ENCODE peak calls at places on chromosomes 1 and 21, in nine cellular contexts. T is stimulated activated CD4-positive, alpha-beta T cell treated with anti-CD3 and anti-CD28 coated beads, TNF-alpha, amount 100 ng/mL, for 24 hours; Q is germinal center; U is amniotic epithelial cell; N is SJSA1; W is NCI-H345; E is progenitor cell of endocrine pancreas; V is T-helper 9 cell; H is fibroblast of lung. Y is an unnamed sample.

GRCh38 chr1:212937034-212937433 is 13.3 kb upstream of the VASH2 start:
- DNase-seq in T (no peak), Q (no peak), U (no peak), N (no peak), W (no peak), E (no peak), V (no peak), H (no peak), Y (no peak)

GRCh38 chr1:230232352-230232751 is 165.3 kb downstream of the GALNT2 start:
- DNase-seq in T (no peak), Q (no peak), U (no peak), N (no peak), W (no peak), E (no peak), V (no peak), H (peak), Y (no peak)

GRCh38 chr1:48692235-48692634 is 84.5 kb downstream of the BEND5 start:
- DNase-seq in T (no peak), Q (no peak), U (no peak), N (no peak), W (no peak), E (no peak), V (no peak), H (no peak), Y (no peak)

GRCh38 chr1:8076171-8076570 is 50.1 kb upstream of the ERRFI1 start:
- DNase-seq in T (no peak), Q (no peak), U (no peak), N (no peak), W (no peak), E (no peak), V (no peak), H (no peak), Y (no peak)

GRCh38 chr1:175221548-175222175 is 29.1 kb upstream of the KIAA0040 start:
- DNase-seq in T (no peak), Q (no peak), U (no peak), N (no peak), W (no peak), E (no peak), V (no peak), H (peak), Y (no peak)

GRCh38 chr1:218996362-218996761 is 177.3 kb upstream of the LYPLAL1 start:
- DNase-seq in T (no peak), Q (no peak), U (peak), N (no peak), W (no peak), E (no peak), V (no peak), H (peak), Y (no peak)

GRCh38 chr1:90370696-90371095 is 346.4 kb downstream of the BARHL2 start:
- DNase-seq in T (no peak), Q (no peak), U (no peak), N (peak), W (no peak), E (no peak), V (no peak), H (no peak), Y (no peak)

GRCh38 chr1:47439151-47440051 is 1.6 kb downstream of the FOXD2 start:
- DNase-seq in T (no peak), Q (no peak), U (no peak), N (peak), W (no peak), E (no peak), V (no peak), H (no peak), Y (peak)

GRCh38 chr1:48123647-48124046 is 98.9 kb upstream of the SLC5A9 start:
- DNase-seq in T (no peak), Q (no peak), U (no peak), N (no peak), W (no peak), E (no peak), V (no peak), H (no peak), Y (no peak)

GRCh38 chr1:1132928-1133750 is 17.2 kb upstream of the C1orf159 start:
- DNase-seq in T (no peak), Q (no peak), U (peak), N (no peak), W (no peak), E (no peak), V (no peak), H (peak), Y (no peak)

GRCh38 chr1:234969630-234970370 is 158.8 kb downstream of the TOMM20 start:
- DNase-seq in T (no peak), Q (no peak), U (no peak), N (no peak), W (peak), E (peak), V (no peak), H (peak), Y (peak)

GRCh38 chr1:8880068-8880676 is 1.7 kb upstream of the ENO1 start:
- DNase-seq in T (no peak), Q (no peak), U (peak), N (peak), W (peak), E (no peak), V (no peak), H (peak), Y (peak)

GRCh38 chr1:245310605-245311531 is 156.1 kb downstream of the KIF26B start:
- DNase-seq in T (peak), Q (no peak), U (peak), N (no peak), W (peak), E (no peak), V (no peak), H (no peak), Y (peak)

GRCh38 chr1:2950926-2951305 is 70.4 kb upstream of the ACTRT2 start:
- DNase-seq in T (no peak), Q (no peak), U (no peak), N (no peak), W (no peak), E (no peak), V (no peak), H (no peak), Y (no peak)

GRCh38 chr1:91135799-91136198 is 114.0 kb upstream of the ZNF644 start:
- DNase-seq in T (no peak), Q (no peak), U (no peak), N (no peak), W (no peak), E (no peak), V (no peak), H (no peak), Y (no peak)

GRCh38 chr21:31354122-31354521 is 10.1 kb upstream of the TIAM1 start:
- DNase-seq in T (no peak), Q (no peak), U (no peak), N (no peak), W (no peak), E (no peak), V (no peak), H (no peak), Y (no peak)

GRCh38 chr21:17368748-17369363 is 144.0 kb upstream of the CXADR start:
- DNase-seq in T (no peak), Q (no peak), U (no peak), N (no peak), W (no peak), E (no peak), V (no peak), H (no peak), Y (no peak)

GRCh38 chr1:46691997-46692790 is 20.5 kb downstream of the TEX38 start:
- DNase-seq in T (no peak), Q (no peak), U (peak), N (no peak), W (no peak), E (no peak), V (no peak), H (peak), Y (no peak)

GRCh38 chr1:248858891-248859889 is at the start of gene ZNF692:
- DNase-seq in T (peak), Q (peak), U (peak), N (peak), W (peak), E (peak), V (peak), H (peak), Y (peak)

GRCh38 chr1:78047131-78047530 is 1.4 kb downstream of the GIPC2 start:
- DNase-seq in T (no peak), Q (no peak), U (no peak), N (no peak), W (no peak), E (no peak), V (no peak), H (no peak), Y (no peak)

GRCh38 chr1:205227584-205228006 is at the start of gene TMCC2:
- DNase-seq in T (peak), Q (peak), U (peak), N (peak), W (peak), E (peak), V (peak), H (peak), Y (peak)

GRCh38 chr1:117606608-117607261 is 887 bp downstream of the TENT5C start:
- DNase-seq in T (peak), Q (peak), U (no peak), N (no peak), W (peak), E (peak), V (peak), H (peak), Y (peak)

GRCh38 chr1:115969509-115969908 is 6.8 kb upstream of the SLC22A15 start:
- DNase-seq in T (no peak), Q (peak), U (peak), N (no peak), W (no peak), E (peak), V (no peak), H (no peak), Y (no peak)

GRCh38 chr1:207579436-207579799 is 65.5 kb upstream of the CR1L start:
- DNase-seq in T (no peak), Q (peak), U (peak), N (peak), W (peak), E (peak), V (no peak), H (peak), Y (peak)

GRCh38 chr1:40141878-40142535 is 19.2 kb upstream of the RLF start:
- DNase-seq in T (no peak), Q (no peak), U (peak), N (peak), W (no peak), E (no peak), V (no peak), H (no peak), Y (no peak)

GRCh38 chr1:48246727-48247126 is 24.2 kb downstream of the SLC5A9 start:
- DNase-seq in T (no peak), Q (no peak), U (no peak), N (no peak), W (peak), E (no peak), V (no peak), H (no peak), Y (no peak)

GRCh38 chr1:30342535-30343141 is 380.7 kb downstream of the MATN1 start:
- DNase-seq in T (no peak), Q (no peak), U (no peak), N (no peak), W (no peak), E (peak), V (no peak), H (no peak), Y (no peak)

GRCh38 chr1:41653574-41653973 is 169.1 kb upstream of the EDN2 start:
- DNase-seq in T (no peak), Q (no peak), U (no peak), N (no peak), W (no peak), E (no peak), V (no peak), H (no peak), Y (peak)

GRCh38 chr1:197314672-197315071 is 46.6 kb downstream of the CRB1 start:
- DNase-seq in T (no peak), Q (no peak), U (no peak), N (no peak), W (no peak), E (no peak), V (no peak), H (no peak), Y (no peak)

GRCh38 chr1:60861949-60862346 is 220.4 kb upstream of the NFIA start:
- DNase-seq in T (no peak), Q (no peak), U (no peak), N (no peak), W (no peak), E (no peak), V (no peak), H (no peak), Y (no peak)